ENCODE peak calls at places on chromosomes 13 and 19, in five cellular contexts. One of them, this sample, is unnamed.

GRCh38 chr19:19348266-19348665 is 27.6 kb downstream of the MAU2 start:
- DNase-seq in pancreas: no peak
- DNase-seq in AG04450: no peak
- DNase-seq in HepG2: no peak
- DNase-seq in Caco-2: no peak
- DNase-seq in this sample: no peak

GRCh38 chr19:28878862-28879566 is 333.9 kb downstream of the UQCRFS1 start:
- DNase-seq in pancreas: peak
- DNase-seq in AG04450: peak
- DNase-seq in HepG2: peak
- DNase-seq in Caco-2: peak
- DNase-seq in this sample: no peak

GRCh38 chr19:49567722-49568454 is 12.5 kb downstream of the NOSIP start:
- DNase-seq in pancreas: no peak
- DNase-seq in AG04450: no peak
- DNase-seq in HepG2: no peak
- DNase-seq in Caco-2: no peak
- DNase-seq in this sample: no peak

GRCh38 chr19:41597600-41598041 is 21.7 kb downstream of the CEACAM21 start:
- DNase-seq in pancreas: peak
- DNase-seq in AG04450: peak
- DNase-seq in HepG2: peak
- DNase-seq in Caco-2: peak
- DNase-seq in this sample: peak

GRCh38 chr19:17001603-17002183 is 24.9 kb downstream of the CPAMD8 start:
- DNase-seq in pancreas: no peak
- DNase-seq in AG04450: no peak
- DNase-seq in HepG2: no peak
- DNase-seq in Caco-2: no peak
- DNase-seq in this sample: no peak

GRCh38 chr19:48363500-48363809 is 285 bp downstream of the TMEM143 start:
- DNase-seq in pancreas: peak
- DNase-seq in AG04450: no peak
- DNase-seq in HepG2: no peak
- DNase-seq in Caco-2: no peak
- DNase-seq in this sample: no peak

GRCh38 chr19:53960886-53961285 is 1.9 kb upstream of the CACNG8 start:
- DNase-seq in pancreas: no peak
- DNase-seq in AG04450: no peak
- DNase-seq in HepG2: no peak
- DNase-seq in Caco-2: no peak
- DNase-seq in this sample: no peak

GRCh38 chr13:21476893-21477472 is 17.9 kb upstream of the ZDHHC20 start:
- DNase-seq in pancreas: peak
- DNase-seq in AG04450: peak
- DNase-seq in HepG2: peak
- DNase-seq in Caco-2: peak
- DNase-seq in this sample: no peak

GRCh38 chr13:113842336-113843062 is 21.4 kb downstream of the GAS6 start:
- DNase-seq in pancreas: peak
- DNase-seq in AG04450: no peak
- DNase-seq in HepG2: no peak
- DNase-seq in Caco-2: no peak
- DNase-seq in this sample: no peak

GRCh38 chr13:19158526-19158925 is 23.1 kb downstream of the TUBA3C start:
- DNase-seq in pancreas: no peak
- DNase-seq in AG04450: no peak
- DNase-seq in HepG2: no peak
- DNase-seq in Caco-2: peak
- DNase-seq in this sample: no peak

GRCh38 chr13:28409648-28410047 is 85.3 kb downstream of the FLT1 start:
- DNase-seq in pancreas: no peak
- DNase-seq in AG04450: no peak
- DNase-seq in HepG2: no peak
- DNase-seq in Caco-2: no peak
- DNase-seq in this sample: peak

GRCh38 chr13:26485786-26486185 is 71.7 kb upstream of the WASF3 start:
- DNase-seq in pancreas: no peak
- DNase-seq in AG04450: no peak
- DNase-seq in HepG2: no peak
- DNase-seq in Caco-2: no peak
- DNase-seq in this sample: no peak

GRCh38 chr13:49063526-49063925 is 87.8 kb downstream of the FNDC3A start:
- DNase-seq in pancreas: no peak
- DNase-seq in AG04450: no peak
- DNase-seq in HepG2: no peak
- DNase-seq in Caco-2: no peak
- DNase-seq in this sample: no peak

GRCh38 chr13:39419866-39420265 is 183.1 kb downstream of the LHFPL6 start:
- DNase-seq in pancreas: no peak
- DNase-seq in AG04450: no peak
- DNase-seq in HepG2: no peak
- DNase-seq in Caco-2: no peak
- DNase-seq in this sample: no peak

GRCh38 chr13:33322474-33322827 is 36.9 kb upstream of the STARD13 start:
- DNase-seq in pancreas: no peak
- DNase-seq in AG04450: peak
- DNase-seq in HepG2: no peak
- DNase-seq in Caco-2: no peak
- DNase-seq in this sample: no peak

GRCh38 chr19:4910594-4911273 is 1.4 kb downstream of the UHRF1 start:
- DNase-seq in pancreas: no peak
- DNase-seq in AG04450: no peak
- DNase-seq in HepG2: no peak
- DNase-seq in Caco-2: no peak
- DNase-seq in this sample: no peak

GRCh38 chr19:38046254-38047047 is 139.4 kb downstream of the SIPA1L3 start:
- DNase-seq in pancreas: no peak
- DNase-seq in AG04450: no peak
- DNase-seq in HepG2: no peak
- DNase-seq in Caco-2: no peak
- DNase-seq in this sample: no peak
- TF ChIP-seq CTCF in pancreas: no peak
- TF ChIP-seq CTCF in AG04450: no peak
- TF ChIP-seq CTCF in HepG2: no peak
- TF ChIP-seq CTCF in Caco-2: no peak
- TF ChIP-seq CTCF in this sample: no peak

DNA sequence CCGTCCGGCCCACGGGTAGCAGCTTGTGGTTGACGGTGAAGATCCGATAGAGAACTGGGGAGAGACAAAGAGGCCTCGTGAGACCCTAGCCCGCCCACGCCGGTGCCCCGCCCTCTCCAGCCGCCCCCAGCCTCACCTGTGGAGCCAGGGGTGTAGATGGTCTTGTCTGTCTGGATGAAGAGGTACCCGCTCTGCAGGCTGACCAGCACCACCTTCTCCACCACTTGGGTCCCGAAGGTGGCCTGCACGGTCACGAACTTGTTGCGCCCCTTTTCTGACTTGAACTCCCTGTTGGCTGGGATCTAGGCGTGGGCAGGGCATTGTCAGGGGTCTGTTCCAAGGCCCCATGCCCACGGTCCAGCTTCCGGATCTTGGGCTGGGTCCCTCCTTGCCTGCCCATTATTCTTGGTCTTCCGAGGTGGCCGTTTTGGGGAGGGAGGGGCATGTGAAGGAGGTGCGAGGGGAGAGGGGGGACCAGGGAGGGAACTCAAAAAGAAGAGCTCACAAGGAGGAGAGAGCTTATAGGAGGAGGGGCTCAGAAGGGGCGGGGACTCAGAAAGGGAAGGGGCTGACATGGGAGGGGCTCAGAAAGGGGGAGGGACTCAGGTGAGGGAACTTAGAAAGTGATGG is 2.2 kb downstream of the C3 start:
- DNase-seq in pancreas: no peak
- DNase-seq in AG04450: no peak
- DNase-seq in HepG2: no peak
- DNase-seq in Caco-2: no peak
- DNase-seq in this sample: no peak
- H3K4me3 ChIP-seq in pancreas: no peak
- H3K4me3 ChIP-seq in AG04450: no peak
- H3K4me3 ChIP-seq in HepG2: peak
- H3K4me3 ChIP-seq in Caco-2: no peak
- H3K4me3 ChIP-seq in this sample: no peak

GRCh38 chr13:41061075-41061913 is at the start of gene WBP4:
- DNase-seq in pancreas: peak
- DNase-seq in AG04450: peak
- DNase-seq in HepG2: peak
- DNase-seq in Caco-2: peak
- DNase-seq in this sample: peak

GRCh38 chr13:41058229-41059070 is 2.9 kb upstream of the WBP4 start:
- DNase-seq in pancreas: no peak
- DNase-seq in AG04450: no peak
- DNase-seq in HepG2: no peak
- DNase-seq in Caco-2: no peak
- DNase-seq in this sample: no peak

GRCh38 chr13:41059466-41059865 is 1.8 kb upstream of the WBP4 start:
- DNase-seq in pancreas: no peak
- DNase-seq in AG04450: no peak
- DNase-seq in HepG2: no peak
- DNase-seq in Caco-2: no peak
- DNase-seq in this sample: no peak

GRCh38 chr13:41060723-41061074 is 610 bp upstream of the WBP4 start:
- DNase-seq in pancreas: peak
- DNase-seq in AG04450: no peak
- DNase-seq in HepG2: peak
- DNase-seq in Caco-2: peak
- DNase-seq in this sample: no peak

GRCh38 chr13:41059896-41060722 is 1.2 kb upstream of the WBP4 start:
- DNase-seq in pancreas: peak
- DNase-seq in AG04450: peak
- DNase-seq in HepG2: peak
- DNase-seq in Caco-2: peak
- DNase-seq in this sample: no peak
- TF ChIP-seq CTCF in pancreas: no peak
- TF ChIP-seq CTCF in AG04450: peak
- TF ChIP-seq CTCF in HepG2: peak
- TF ChIP-seq CTCF in Caco-2: peak
- TF ChIP-seq CTCF in this sample: peak

GRCh38 chr13:52393572-52394357 is 12.2 kb downstream of the THSD1 start:
- DNase-seq in pancreas: no peak
- DNase-seq in AG04450: no peak
- DNase-seq in HepG2: no peak
- DNase-seq in Caco-2: no peak
- DNase-seq in this sample: no peak
- H3K4me3 ChIP-seq in pancreas: no peak
- H3K4me3 ChIP-seq in AG04450: no peak
- H3K4me3 ChIP-seq in HepG2: no peak
- H3K4me3 ChIP-seq in Caco-2: no peak
- H3K4me3 ChIP-seq in this sample: no peak

GRCh38 chr13:78398743-78399410 is 204.5 kb downstream of the POU4F1 start:
- DNase-seq in pancreas: no peak
- DNase-seq in AG04450: no peak
- DNase-seq in HepG2: no peak
- DNase-seq in Caco-2: no peak
- DNase-seq in this sample: no peak
- TF ChIP-seq CTCF in pancreas: no peak
- TF ChIP-seq CTCF in AG04450: no peak
- TF ChIP-seq CTCF in HepG2: no peak
- TF ChIP-seq CTCF in Caco-2: no peak
- TF ChIP-seq CTCF in this sample: no peak

GRCh38 chr19:33905937-33906577 is 109.4 kb downstream of the KCTD15 start:
- DNase-seq in pancreas: peak
- DNase-seq in AG04450: no peak
- DNase-seq in HepG2: no peak
- DNase-seq in Caco-2: peak
- DNase-seq in this sample: no peak
- H3K4me3 ChIP-seq in pancreas: peak
- H3K4me3 ChIP-seq in AG04450: peak
- H3K4me3 ChIP-seq in HepG2: peak
- H3K4me3 ChIP-seq in Caco-2: peak
- H3K4me3 ChIP-seq in this sample: peak

GRCh38 chr19:13796301-13797057 is 1.2 kb downstream of the ZSWIM4 start:
- DNase-seq in pancreas: no peak
- DNase-seq in AG04450: peak
- DNase-seq in HepG2: peak
- DNase-seq in Caco-2: no peak
- DNase-seq in this sample: peak
- TF ChIP-seq CTCF in pancreas: no peak
- TF ChIP-seq CTCF in AG04450: peak
- TF ChIP-seq CTCF in HepG2: peak
- TF ChIP-seq CTCF in Caco-2: no peak
- TF ChIP-seq CTCF in this sample: peak

GRCh38 chr19:7349961-7350711 is 1.4 kb downstream of the ARHGEF18 start:
- DNase-seq in pancreas: no peak
- DNase-seq in AG04450: no peak
- DNase-seq in HepG2: no peak
- DNase-seq in Caco-2: peak
- DNase-seq in this sample: no peak
- H3K4me3 ChIP-seq in pancreas: no peak
- H3K4me3 ChIP-seq in AG04450: no peak
- H3K4me3 ChIP-seq in HepG2: no peak
- H3K4me3 ChIP-seq in Caco-2: no peak
- H3K4me3 ChIP-seq in this sample: no peak

DNA sequence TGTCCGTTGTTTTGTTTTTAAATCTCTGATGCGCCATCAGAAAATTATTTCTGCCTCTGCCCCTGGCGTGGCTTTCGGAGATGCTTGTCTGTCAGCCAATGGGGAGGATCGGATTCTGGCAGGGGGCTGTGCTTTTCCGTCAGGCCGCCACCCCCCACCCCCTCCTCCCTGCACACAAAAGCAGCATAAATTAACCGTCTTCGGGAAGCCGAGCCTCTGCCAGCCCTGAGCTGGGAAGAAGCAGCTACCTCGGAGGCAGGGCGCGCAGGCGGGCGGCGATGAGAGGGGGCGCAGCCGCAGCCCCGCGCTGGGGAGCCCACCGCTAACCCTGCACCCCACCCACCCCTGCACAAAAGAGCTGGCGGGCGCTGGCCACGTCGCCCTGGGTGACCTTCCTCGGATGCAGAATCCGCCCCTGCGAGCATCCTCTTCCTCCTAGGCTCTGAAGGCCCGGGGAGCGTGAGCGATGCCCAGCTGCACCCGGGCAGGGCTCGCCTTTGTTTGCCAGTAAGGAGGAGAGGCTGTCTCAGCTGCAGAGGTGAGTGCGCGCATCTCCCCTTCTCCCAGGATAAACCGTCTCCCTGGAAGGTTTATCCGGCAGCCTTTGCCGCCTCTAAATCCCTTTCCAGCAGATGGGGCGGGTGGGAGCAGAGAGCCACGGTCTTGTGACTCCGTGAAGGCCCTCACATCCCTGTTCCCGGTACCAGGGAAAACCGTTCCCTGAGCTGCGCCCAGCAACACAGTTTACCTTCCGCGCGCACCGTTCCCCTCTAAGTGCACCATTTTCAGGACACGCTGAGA is at the start of gene ATCAY:
- DNase-seq in pancreas: no peak
- DNase-seq in AG04450: no peak
- DNase-seq in HepG2: no peak
- DNase-seq in Caco-2: no peak
- DNase-seq in this sample: no peak
- TF ChIP-seq CTCF in pancreas: no peak
- TF ChIP-seq CTCF in AG04450: no peak
- TF ChIP-seq CTCF in HepG2: no peak
- TF ChIP-seq CTCF in Caco-2: no peak
- TF ChIP-seq CTCF in this sample: no peak

GRCh38 chr13:84896128-84896527 is 903.1 kb downstream of the SLITRK6 start:
- DNase-seq in pancreas: no peak
- DNase-seq in AG04450: peak
- DNase-seq in HepG2: peak
- DNase-seq in Caco-2: no peak
- DNase-seq in this sample: peak
- H3K4me3 ChIP-seq in pancreas: no peak
- H3K4me3 ChIP-seq in AG04450: no peak
- H3K4me3 ChIP-seq in HepG2: no peak
- H3K4me3 ChIP-seq in Caco-2: no peak
- H3K4me3 ChIP-seq in this sample: no peak

This sample was measured in AG04449.